ENCODE peak calls at places on chromosome 5, in seven cellular contexts. D is left ventricle myocardium inferior; L is lower lobe of right lung; F is CD8-positive, alpha-beta T cell; O is K562; H is kidney; B is IMR-90. X is an unnamed sample. For H3K36me3, the result is how much of the 10 kb centered on the place peaks cover.

GRCh38 chr5:83265318-83265717 is 188.0 kb downstream of the XRCC4 start:
- DNase-seq in H (no peak), O (no peak), L (no peak), F (no peak), B (peak), D (no peak), X (peak)

GRCh38 chr5:36575367-36575781 is 31.0 kb upstream of the SLC1A3 start:
- DNase-seq in B (peak), F (no peak), L (no peak), O (no peak), H (no peak), D (no peak), X (no peak)

GRCh38 chr5:32319392-32319791 is 6.7 kb upstream of the MTMR12 start:
- DNase-seq in H (no peak), B (no peak), O (no peak), F (no peak), L (no peak), D (no peak), X (no peak)

GRCh38 chr5:98904786-98905185 is 24.0 kb downstream of the CHD1 start:
- DNase-seq in D (no peak), B (peak), F (no peak), O (no peak), H (no peak), L (no peak), X (no peak)

GRCh38 chr5:56814361-56814962 is 887 bp upstream of the MAP3K1 start:
- DNase-seq in H (peak), D (peak), O (no peak), F (no peak), L (peak), B (no peak), X (peak)

GRCh38 chr5:120092649-120093048 is 371.5 kb upstream of the PRR16 start:
- DNase-seq in O (no peak), B (no peak), D (no peak), F (no peak), H (no peak), L (no peak), X (no peak)

GRCh38 chr5:65027149-65027548 is 258.4 kb downstream of the CWC27 start:
- DNase-seq in D (no peak), O (no peak), H (no peak), F (no peak), L (no peak), B (no peak), X (no peak)

GRCh38 chr5:126624534-126624933 is 23.8 kb downstream of the PHAX start:
- DNase-seq in L (no peak), O (no peak), H (no peak), D (no peak), F (no peak), B (peak), X (no peak)

GRCh38 chr5:67773439-67773988 is 442.0 kb upstream of the PIK3R1 start:
- DNase-seq in B (no peak), F (no peak), O (no peak), H (no peak), D (peak), L (no peak), X (no peak)

GRCh38 chr5:55037046-55037771 is 13.2 kb downstream of the GZMK start:
- DNase-seq in O (no peak), D (no peak), B (no peak), F (peak), L (no peak), H (no peak), X (no peak)

GRCh38 chr5:127229185-127229889 is 61.3 kb upstream of the MEGF10 start:
- DNase-seq in H (peak), O (peak), B (peak), F (peak), D (peak), L (peak), X (peak)

GRCh38 chr5:170596482-170596881 is 92.7 kb downstream of the KCNIP1 start:
- DNase-seq in L (no peak), D (no peak), O (no peak), F (no peak), H (no peak), B (no peak), X (no peak)

GRCh38 chr5:79843450-79844388 is 147.3 kb downstream of the MTX3 start:
- DNase-seq in B (no peak), L (no peak), H (no peak), O (no peak), F (no peak), D (no peak), X (no peak)

GRCh38 chr5:147397616-147398015 is 112.3 kb downstream of the DPYSL3 start:
- DNase-seq in L (no peak), B (no peak), F (no peak), H (no peak), O (no peak), D (no peak), X (no peak)

GRCh38 chr5:153158608-153159007 is 331.9 kb upstream of the GRIA1 start:
- DNase-seq in B (no peak), L (no peak), H (no peak), D (no peak), F (no peak), O (no peak), X (no peak)

GRCh38 chr5:132017738-132018625 is 6.5 kb upstream of the ACSL6 start:
- DNase-seq in D (no peak), B (no peak), H (peak), F (no peak), L (peak), O (no peak), X (no peak)

GRCh38 chr5:156515799-156516198 is 188.8 kb downstream of the SGCD start:
- DNase-seq in B (peak), O (no peak), F (no peak), D (no peak), H (no peak), L (no peak), X (no peak)

GRCh38 chr5:142978252-142978651 is 208.1 kb downstream of the ARHGAP26 start:
- DNase-seq in H (no peak), D (no peak), L (no peak), O (no peak), B (no peak), F (no peak), X (no peak)

GRCh38 chr5:88724201-88724600 is 158.8 kb downstream of the MEF2C start:
- DNase-seq in B (peak), L (no peak), O (no peak), F (no peak), H (no peak), D (no peak), X (no peak)

GRCh38 chr5:169099801-169100734 is 200.9 kb downstream of the SLIT3 start:
- DNase-seq in L (no peak), D (no peak), O (no peak), B (no peak), H (no peak), F (no peak), X (no peak)

GRCh38 chr5:57394421-57395210 is 88.0 kb downstream of the ACTBL2 start:
- DNase-seq in D (no peak), F (no peak), O (no peak), B (no peak), H (no peak), L (no peak), X (no peak)

GRCh38 chr5:139647406-139648204 is 544 bp upstream of the CXXC5 start:
- DNase-seq in O (no peak), F (no peak), B (no peak), H (no peak), L (no peak), D (peak), X (peak)

GRCh38 chr5:172123269-172123692 is 64.7 kb downstream of the STK10 start:
- DNase-seq in D (peak), O (no peak), B (peak), F (no peak), H (peak), L (no peak), X (peak)

GRCh38 chr5:37842048-37842447 is 2.2 kb upstream of the GDNF start:
- DNase-seq in D (no peak), L (no peak), B (no peak), O (no peak), F (no peak), H (no peak), X (no peak)

GRCh38 chr5:68288756-68289134 is 73.2 kb downstream of the PIK3R1 start:
- DNase-seq in D (peak), F (no peak), B (no peak), H (peak), L (no peak), O (no peak), X (peak)

GRCh38 chr5:123810911-123811310 is 298.9 kb downstream of the CSNK1G3 start:
- DNase-seq in D (no peak), O (no peak), F (no peak), H (no peak), L (no peak), B (no peak), X (no peak)

GRCh38 chr5:53642006-53642405 is 81.6 kb downstream of the NDUFS4 start:
- DNase-seq in F (no peak), L (no peak), O (no peak), D (no peak), B (peak), H (no peak), X (no peak)

GRCh38 chr5:122316652-122317051 is 4.6 kb downstream of the SNCAIP start:
- DNase-seq in H (no peak), B (no peak), D (no peak), F (no peak), L (no peak), O (no peak), X (no peak)

GRCh38 chr5:135974019-135974600 is 19.3 kb upstream of the LECT2 start:
- DNase-seq in F (no peak), H (no peak), O (no peak), L (no peak), B (no peak), D (no peak), X (no peak)

GRCh38 chr5:158022844-158023243 is 163.9 kb upstream of the CLINT1 start:
- DNase-seq in H (no peak), B (no peak), F (no peak), O (no peak), D (no peak), L (no peak), X (no peak)

GRCh38 chr5:149358294-149358651 is 427 bp downstream of the PCYOX1L start:
- DNase-seq in F (no peak), O (no peak), B (no peak), H (peak), D (peak), L (peak), X (peak)

GRCh38 chr5:104179057-104179456 is 616.5 kb upstream of the NUDT12 start:
- DNase-seq in L (no peak), F (no peak), H (no peak), B (peak), D (no peak), O (peak), X (peak)

GRCh38 chr5:75756991-75757390 is 39.8 kb upstream of the POC5 start:
- DNase-seq in H (no peak), D (no peak), B (peak), O (no peak), L (no peak), F (no peak), X (no peak)

GRCh38 chr5:122121782-122122465 is 7.4 kb upstream of the ZNF474 start:
- DNase-seq in O (peak), F (no peak), H (peak), L (no peak), D (no peak), B (peak), X (no peak)

GRCh38 chr5:114237766-114238165 is 124.1 kb upstream of the KCNN2 start:
- DNase-seq in F (no peak), L (no peak), H (no peak), D (no peak), B (peak), O (no peak), X (no peak)

GRCh38 chr5:149434162-149435014 is 55.3 kb upstream of the IL17B start:
- DNase-seq in O (peak), L (no peak), F (no peak), H (no peak), D (no peak), B (peak), X (peak)

GRCh38 chr5:98997000-98997399 is 68.2 kb upstream of the CHD1 start:
- DNase-seq in F (no peak), B (peak), H (no peak), L (no peak), D (no peak), O (no peak), X (no peak)

GRCh38 chr5:18807256-18808193 is 1173.3 kb downstream of the TAF11L14 start:
- DNase-seq in B (no peak), O (no peak), F (no peak), H (no peak), D (no peak), L (no peak), X (no peak)

GRCh38 chr5:107365355-107366109 is 305.2 kb downstream of the EFNA5 start:
- DNase-seq in D (no peak), L (no peak), O (no peak), F (no peak), H (no peak), B (no peak), X (no peak)

GRCh38 chr5:176388003-176388340 is 426 bp downstream of the NOP16 start:
- DNase-seq in F (no peak), B (peak), L (no peak), D (no peak), H (no peak), O (peak), X (no peak)

GRCh38 chr5:133121080-133121479 is 69.3 kb downstream of the HSPA4 start:
- DNase-seq in D (no peak), H (no peak), L (no peak), B (peak), O (no peak), F (no peak), X (no peak)

GRCh38 chr5:133121611-133122150 is 69.9 kb downstream of the HSPA4 start:
- DNase-seq in B (no peak), L (no peak), O (no peak), D (no peak), H (no peak), F (no peak), X (no peak)

GRCh38 chr5:133118741-133119140 is 66.9 kb downstream of the HSPA4 start:
- DNase-seq in H (no peak), O (no peak), D (no peak), B (no peak), L (no peak), F (no peak), X (no peak)

GRCh38 chr5:133119233-133119711 is 67.5 kb downstream of the HSPA4 start:
- DNase-seq in O (no peak), H (no peak), B (no peak), D (no peak), L (no peak), F (no peak), X (no peak)

GRCh38 chr5:133120156-133120750 is 68.4 kb downstream of the HSPA4 start:
- DNase-seq in D (no peak), L (no peak), F (no peak), H (no peak), O (no peak), B (no peak), X (no peak)
- H3K27ac ChIP-seq in D (no peak), L (no peak), F (no peak), H (no peak), O (no peak), B (no peak), X (no peak)

DNA sequence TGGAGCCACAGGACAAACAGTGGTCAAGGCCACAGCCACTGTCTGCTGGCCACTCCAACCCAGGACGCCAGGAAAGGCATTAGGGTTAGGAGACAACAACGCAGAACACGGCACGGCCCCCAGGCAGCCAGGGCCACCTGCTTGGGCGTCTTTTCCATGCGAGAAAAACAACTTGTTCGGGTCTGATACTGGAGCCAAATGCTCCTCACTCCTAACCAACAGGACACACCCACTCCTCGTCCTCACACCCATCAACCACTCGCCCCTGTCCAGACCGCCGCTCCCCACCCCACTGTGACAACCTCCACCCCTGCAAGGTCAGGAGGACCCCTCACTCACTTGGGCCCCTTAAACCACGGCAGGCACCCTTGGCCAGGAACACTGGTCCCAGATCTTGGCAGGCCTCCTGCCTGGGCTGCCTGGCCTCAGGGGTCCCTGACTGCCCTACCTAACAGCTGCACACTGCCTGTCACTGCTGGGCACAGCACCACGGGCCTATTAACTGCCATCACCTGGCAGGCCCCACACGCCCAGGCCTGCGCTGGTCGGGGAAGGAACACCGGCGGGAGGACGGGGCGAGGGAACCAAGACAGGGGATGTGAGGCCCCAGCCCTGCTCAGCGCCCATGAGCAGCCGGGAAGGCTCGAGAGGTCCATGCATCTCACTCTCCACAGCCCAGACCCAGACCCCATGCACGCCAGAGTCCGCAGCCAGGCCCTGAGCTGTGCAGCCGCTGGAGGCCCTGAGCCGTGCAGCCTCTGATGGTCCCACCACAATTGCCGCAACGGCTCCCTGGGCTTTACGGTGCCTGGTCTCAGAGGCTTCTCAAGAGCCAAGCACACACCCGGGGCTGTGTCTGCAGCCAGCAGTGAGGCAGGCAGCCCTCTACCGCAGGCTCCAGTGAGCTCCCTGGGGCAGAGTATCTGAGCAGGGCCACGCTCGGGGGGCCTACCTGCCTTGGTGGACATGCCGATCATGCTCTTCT is 13.8 kb downstream of the CLPTM1L start:
- DNase-seq in D (no peak), L (no peak), H (peak), B (no peak), F (no peak), O (no peak), X (no peak)
- H3K36me3 ChIP-seq in D (half or more), L (half or more), H (under half), B (half or more), F (under half), O (half or more), X (under half)

GRCh38 chr5:180647465-180647864 is 1.9 kb downstream of the FLT4 start:
- DNase-seq in L (no peak), B (no peak), O (no peak), D (no peak), F (no peak), H (no peak), X (peak)

GRCh38 chr5:180649297-180650039 is at the start of gene FLT4:
- DNase-seq in H (no peak), D (peak), O (peak), F (no peak), L (no peak), B (no peak), X (no peak)

GRCh38 chr5:180647941-180648500 is 1.4 kb downstream of the FLT4 start:
- DNase-seq in D (peak), F (no peak), H (no peak), L (no peak), B (no peak), O (peak), X (no peak)

GRCh38 chr5:180646963-180647305 is 2.5 kb downstream of the FLT4 start:
- DNase-seq in O (no peak), L (no peak), F (no peak), H (no peak), D (peak), B (no peak), X (peak)

GRCh38 chr5:180648658-180649296 is 623 bp downstream of the FLT4 start:
- DNase-seq in O (peak), F (no peak), H (no peak), L (no peak), D (peak), B (no peak), X (no peak)
- TF ChIP-seq CTCF in O (peak), F (no peak), H (no peak), L (peak), D (peak), B (peak), X (no peak)

DNA sequence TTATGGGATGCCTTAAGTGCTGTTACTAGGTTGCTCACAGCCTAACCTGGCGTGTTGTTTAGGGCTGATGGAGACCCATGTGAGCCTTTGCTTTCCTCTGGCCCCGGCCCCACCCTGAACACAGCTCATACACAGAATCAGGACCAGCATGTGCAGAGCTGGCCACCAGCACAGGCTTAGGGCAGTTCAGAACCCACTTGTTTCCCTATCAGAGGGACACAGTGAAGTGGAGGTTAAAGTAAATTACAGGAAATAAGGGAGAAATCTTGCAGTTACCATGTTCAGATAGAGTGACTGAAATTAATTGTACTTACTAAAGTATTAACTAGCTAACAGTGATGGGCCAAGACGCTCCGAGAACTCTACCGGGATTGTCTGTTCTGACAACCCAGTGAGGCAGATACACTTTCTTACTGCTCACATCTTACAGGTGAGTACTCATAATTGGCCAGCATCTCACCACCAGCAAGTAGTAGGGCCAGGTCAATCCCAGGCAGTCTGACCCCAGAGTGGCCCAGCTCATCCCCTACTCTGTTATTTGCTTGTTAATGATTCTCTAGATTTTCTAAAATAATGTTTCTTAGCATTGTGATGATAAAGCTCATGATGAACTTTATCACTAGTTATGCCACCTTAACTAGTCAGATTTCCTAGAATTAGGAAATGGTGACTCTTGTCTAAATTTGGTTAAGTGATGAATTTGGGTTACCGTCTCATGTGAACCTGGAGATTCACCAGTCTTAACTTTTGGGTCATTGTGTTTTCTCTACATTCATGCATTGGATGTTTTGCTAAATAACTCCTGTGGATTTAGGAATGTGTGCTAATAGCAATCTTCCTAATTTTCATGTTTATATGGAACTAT is 15.4 kb downstream of the CCT5 start:
- DNase-seq in D (no peak), B (no peak), H (no peak), O (no peak), F (no peak), L (no peak), X (no peak)
- H3K27ac ChIP-seq in D (no peak), B (no peak), H (no peak), O (no peak), F (no peak), L (no peak), X (no peak)

GRCh38 chr5:151052834-151053233 is 28.0 kb downstream of the TNIP1 start:
- DNase-seq in F (no peak), H (peak), D (no peak), O (no peak), B (no peak), L (no peak), X (no peak)
- H3K36me3 ChIP-seq in F (half or more), H (half or more), D (half or more), O (under half), B (under half), L (half or more), X (under half)

GRCh38 chr5:61332369-61332745 is 299 bp downstream of the ZSWIM6 start:
- DNase-seq in B (no peak), D (peak), F (no peak), L (peak), H (peak), O (no peak), X (peak)

GRCh38 chr5:61330341-61330878 is 1.6 kb upstream of the ZSWIM6 start:
- DNase-seq in H (peak), L (peak), B (peak), F (no peak), O (peak), D (peak), X (peak)

GRCh38 chr5:61331407-61332368 is at the start of gene ZSWIM6:
- DNase-seq in F (peak), H (peak), B (peak), D (peak), L (peak), O (peak), X (peak)

GRCh38 chr5:61329729-61330128 is 2.3 kb upstream of the ZSWIM6 start:
- DNase-seq in D (no peak), B (peak), H (no peak), L (no peak), O (no peak), F (no peak), X (no peak)

GRCh38 chr5:61330879-61331406 is 1.1 kb upstream of the ZSWIM6 start:
- DNase-seq in L (peak), H (peak), B (peak), D (peak), F (peak), O (peak), X (peak)
- TF ChIP-seq CTCF in L (peak), H (no peak), B (peak), D (peak), F (no peak), O (no peak), X (peak)

X was measured in body of pancreas.